ENCODE peak calls at places on chromosomes 3 and 15, in eight cellular contexts. U is neural progenitor cell, D is astrocyte, J is adrenal gland, T is SK-N-SH, C is colonic mucosa, L is brain microvascular endothelial cell, Z is pancreas. M is an unnamed sample.

GRCh38 chr15:84973492-84974460 is 7.9 kb upstream of the PDE8A start:
- DNase-seq in L (peak; percentile 14), T (no peak), C (no peak), D (peak; percentile 84), J (no peak), U (no peak), Z (no peak), M (no peak)

GRCh38 chr15:84669726-84670125 is 11.7 kb upstream of the NMB start:
- DNase-seq in J (no peak), T (no peak), U (no peak), D (peak; percentile 53), Z (no peak), C (no peak), L (no peak), M (no peak)

GRCh38 chr3:154022603-154023002 is 98.6 kb upstream of the ARHGEF26 start:
- DNase-seq in Z (no peak), U (no peak), L (no peak), T (no peak), D (no peak), C (no peak), J (no peak), M (no peak)

GRCh38 chr3:10395196-10395595 is 74.3 kb upstream of the SEC13 start:
- DNase-seq in Z (no peak), T (no peak), C (no peak), J (no peak), L (no peak), U (no peak), D (no peak), M (no peak)

GRCh38 chr3:33334364-33334763 is 57.1 kb downstream of the FBXL2 start:
- DNase-seq in J (no peak), Z (no peak), D (no peak), U (no peak), L (no peak), C (no peak), T (no peak), M (no peak)

GRCh38 chr15:42021593-42021992 is 751 bp upstream of the PLA2G4E start:
- DNase-seq in U (no peak), C (no peak), Z (no peak), J (no peak), L (no peak), D (no peak), T (no peak), M (no peak)

GRCh38 chr3:5349343-5349742 is 161.8 kb downstream of the EDEM1 start:
- DNase-seq in D (no peak), C (no peak), U (no peak), L (no peak), Z (no peak), J (no peak), T (no peak), M (no peak)

GRCh38 chr3:62882676-62883228 is 7.5 kb upstream of the CADPS start:
- DNase-seq in J (no peak), U (no peak), L (no peak), D (peak; percentile 51), Z (no peak), T (no peak), C (no peak), M (no peak)

GRCh38 chr3:37980477-37981347 is 9.9 kb upstream of the VILL start:
- DNase-seq in L (no peak), J (no peak), C (no peak), U (no peak), T (no peak), Z (no peak), D (no peak), M (no peak)

GRCh38 chr3:18657858-18658820 is 233.0 kb upstream of the SATB1 start:
- DNase-seq in D (no peak), Z (peak; percentile 51), C (no peak), T (no peak), L (no peak), J (no peak), U (no peak), M (no peak)
- TF ChIP-seq CTCF in D (no peak), Z (no peak), C (no peak), T (no peak), L (no peak), J (no peak), U (no peak), M (no peak)

DNA sequence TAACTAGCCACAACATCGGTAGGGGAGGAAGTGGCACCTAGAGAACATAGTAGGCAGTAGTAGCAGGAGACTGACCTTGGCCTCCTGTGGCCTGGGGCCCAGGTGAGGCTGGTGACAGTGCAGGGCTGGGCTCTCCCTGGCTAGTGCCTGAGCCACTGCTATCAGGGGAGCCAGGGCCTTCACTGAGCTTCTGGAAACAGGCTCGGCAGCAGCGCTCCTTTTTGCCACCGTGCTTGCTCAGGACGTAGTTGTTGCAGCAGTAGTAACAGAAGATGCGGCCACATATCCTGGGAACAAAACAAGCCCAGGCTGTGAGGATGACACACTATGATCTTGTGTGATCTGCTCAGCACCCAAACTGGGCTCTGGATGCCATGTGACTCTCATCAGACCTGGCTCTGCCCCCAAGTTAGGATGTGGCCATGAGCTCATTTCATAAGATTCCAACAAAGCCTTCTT is 15.1 kb downstream of the CXCR6 start:
- DNase-seq in L (no peak), J (no peak), Z (no peak), C (no peak), D (peak; percentile 33), U (no peak), T (no peak), M (no peak)
- H3K27ac ChIP-seq in L (no peak overlapping the region), J (no peak overlapping the region), Z (no peak overlapping the region), C (no peak overlapping the region), D (no peak overlapping the region), U (no peak overlapping the region), T (no peak overlapping the region), M (peak overlapping the region; percentile 62)

GRCh38 chr3:79766474-79767193 is 1.2 kb downstream of the ROBO1 start:
- DNase-seq in L (peak; percentile 11), C (no peak), D (no peak), U (peak; percentile 47), Z (no peak), T (peak; percentile 73), J (no peak), M (no peak)

GRCh38 chr3:79765854-79766253 is 1.9 kb downstream of the ROBO1 start:
- DNase-seq in D (no peak), Z (no peak), T (peak; percentile 27), L (no peak), C (no peak), J (no peak), U (peak; percentile 31), M (no peak)

GRCh38 chr3:79767194-79767952 is 425 bp downstream of the ROBO1 start:
- DNase-seq in L (peak; percentile 57), U (peak; percentile 57), Z (no peak), D (peak; percentile 14), C (no peak), T (peak; percentile 55), J (no peak), M (no peak)

GRCh38 chr3:79769234-79769633 is 1.4 kb upstream of the ROBO1 start:
- DNase-seq in D (no peak), L (no peak), C (no peak), Z (no peak), U (no peak), T (no peak), J (no peak), M (no peak)

DNA sequence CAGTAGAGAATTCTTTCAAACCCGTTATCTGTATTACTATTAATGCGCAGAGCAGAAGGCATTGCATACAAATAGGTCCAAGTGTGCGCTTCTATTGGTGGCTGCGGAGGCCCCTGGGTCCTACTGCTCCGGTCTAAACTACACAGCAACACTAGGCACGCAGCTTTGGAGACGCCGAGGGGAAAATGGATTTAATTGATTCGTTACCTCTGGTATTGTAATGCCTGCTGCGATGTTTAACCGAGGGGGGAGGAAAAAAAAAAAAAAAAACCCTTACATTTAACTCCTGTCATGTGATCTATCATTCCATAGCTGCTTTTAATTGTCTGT is at the start of gene ROBO1:
- DNase-seq in L (peak; percentile 66), Z (no peak), D (peak; percentile 10), U (peak; percentile 53), J (no peak), C (no peak), T (peak; percentile 59), M (no peak)
- H3K4me3 ChIP-seq in L (peak within 1 kb of the TSS; percentile 68), Z (no peak within 1 kb of the TSS), D (peak within 1 kb of the TSS; percentile 78), U (peak within 1 kb of the TSS; percentile 50), J (no peak within 1 kb of the TSS), C (no peak within 1 kb of the TSS), T (peak within 1 kb of the TSS; percentile 51), M (no peak within 1 kb of the TSS)

GRCh38 chr15:44595246-44595645 is 58.3 kb downstream of the EIF3J start:
- DNase-seq in J (no peak), L (no peak), C (no peak), D (no peak), U (no peak), Z (no peak), T (no peak), M (no peak)

GRCh38 chr15:44591326-44591725 is 54.4 kb downstream of the EIF3J start:
- DNase-seq in D (no peak), T (no peak), L (no peak), U (no peak), C (no peak), Z (no peak), J (no peak), M (no peak)

GRCh38 chr15:44595656-44596510 is 58.9 kb downstream of the EIF3J start:
- DNase-seq in C (no peak), U (no peak), Z (no peak), L (no peak), D (no peak), T (no peak), J (no peak), M (no peak)

GRCh38 chr15:44596511-44597010 is 59.6 kb downstream of the EIF3J start:
- DNase-seq in C (no peak), J (no peak), Z (no peak), L (no peak), T (no peak), U (no peak), D (no peak), M (no peak)

DNA sequence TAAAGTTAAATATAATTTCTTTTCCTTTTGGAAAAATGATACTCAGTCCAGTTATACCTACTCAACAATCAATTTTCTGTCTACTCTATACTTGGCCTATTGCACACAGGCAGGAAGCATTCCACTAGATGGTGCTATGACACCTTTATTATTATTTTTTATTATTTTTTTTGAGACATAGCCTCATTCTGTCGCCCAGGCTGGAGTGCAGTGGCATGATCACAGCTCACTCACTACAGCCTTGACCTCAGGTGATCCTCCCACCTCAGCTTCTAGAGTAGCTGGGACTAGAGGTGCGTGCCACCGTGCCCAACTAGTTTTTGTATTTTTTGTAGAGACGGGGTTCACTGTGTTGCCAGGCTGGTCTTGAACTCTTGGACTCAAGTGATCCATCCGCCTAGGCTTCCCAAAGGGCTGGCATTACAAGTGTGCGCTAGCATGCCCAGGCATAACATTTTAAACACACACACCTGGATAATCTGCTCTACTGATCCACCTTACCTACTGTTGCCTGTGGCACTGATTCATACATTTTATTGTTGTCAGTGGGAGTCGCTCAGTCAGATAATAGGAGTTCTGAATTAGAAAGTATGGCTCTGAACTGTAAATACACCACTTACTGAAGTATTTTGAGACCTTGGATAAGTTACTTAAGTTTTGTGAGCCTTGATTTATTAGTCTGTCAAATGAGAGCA is 56.2 kb downstream of the EIF3J start:
- DNase-seq in Z (no peak), J (no peak), U (no peak), C (no peak), D (no peak), T (peak; percentile 15), L (peak; percentile 22), M (no peak)
- TF ChIP-seq CTCF in Z (peak; percentile 21), J (peak; percentile 45), U (peak; percentile 49), C (peak; percentile 28), D (peak; percentile 62), T (peak; percentile 69), L (peak; percentile 60), M (peak; percentile 17)

M was measured in lung.